ENCODE peak calls at places on chromosomes 11 and 22, in six cellular contexts. K is activated naive CD8-positive, alpha-beta T cell treated with anti-CD3 and anti-CD28 coated beads for 36 hours; Q is stimulated activated naive CD8-positive, alpha-beta T cell treated with anti-CD3 and anti-CD28 coated beads, Interleukin-15, Interleukin-2, amounts not matched to agents 100 U/mL and 50 U/mL, for 24 hours; P is HuH-7; A is mucosa of gallbladder; D is coronary artery. R is an unnamed sample.

GRCh38 chr11:27363576-27364115 is 631 bp upstream of the CCDC34 start:
- DNase-seq in A (no peak), P (no peak), K (no peak), Q (no peak), D (no peak), R (no peak)

GRCh38 chr11:45208135-45208534 is 61.7 kb downstream of the PRDM11 start:
- DNase-seq in Q (no peak), A (no peak), P (no peak), K (no peak), D (no peak), R (no peak)

GRCh38 chr11:95084509-95084908 is 5.1 kb upstream of the ENDOD1 start:
- DNase-seq in Q (peak), P (no peak), A (no peak), D (no peak), K (peak), R (no peak)

GRCh38 chr22:47033648-47034000 is 271.2 kb downstream of the TBC1D22A start:
- DNase-seq in D (no peak), Q (no peak), P (no peak), A (no peak), K (no peak), R (no peak)

GRCh38 chr11:72195921-72196320 is 4.0 kb downstream of the FOLR1 start:
- DNase-seq in D (peak), K (no peak), P (no peak), A (no peak), Q (no peak), R (no peak)

GRCh38 chr11:93133710-93134109 is 64.1 kb downstream of the SLC36A4 start:
- DNase-seq in P (no peak), K (no peak), D (no peak), A (no peak), Q (no peak), R (no peak)

GRCh38 chr11:47451990-47452389 is 3.1 kb upstream of the RAPSN start:
- DNase-seq in Q (no peak), P (no peak), K (no peak), D (no peak), A (no peak), R (no peak)

GRCh38 chr22:27378343-27378800 is 423.2 kb downstream of the MN1 start:
- DNase-seq in K (no peak), P (no peak), Q (no peak), D (no peak), A (no peak), R (no peak)

GRCh38 chr22:40400173-40400572 is 29.8 kb downstream of the SGSM3 start:
- DNase-seq in A (no peak), K (no peak), P (no peak), D (no peak), Q (peak), R (no peak)

GRCh38 chr11:78044706-78045105 is 19.0 kb upstream of the THRSP start:
- DNase-seq in D (no peak), P (no peak), K (no peak), A (peak), Q (no peak), R (no peak)

GRCh38 chr11:10317776-10318526 is 13.1 kb downstream of the ADM start:
- DNase-seq in A (no peak), P (no peak), K (no peak), D (no peak), Q (peak), R (no peak)

GRCh38 chr11:59221438-59221837 is 8.7 kb upstream of the MPEG1 start:
- DNase-seq in Q (no peak), A (no peak), K (no peak), P (no peak), D (no peak), R (no peak)

GRCh38 chr11:70574725-70575347 is 176.5 kb downstream of the CTTN start:
- DNase-seq in P (peak), Q (no peak), K (no peak), D (no peak), A (no peak), R (no peak)

GRCh38 chr11:76329084-76329648 is 51.8 kb downstream of the THAP12 start:
- DNase-seq in Q (no peak), P (peak), K (no peak), A (no peak), D (no peak), R (no peak)

GRCh38 chr11:19307498-19307897 is 66.8 kb upstream of the E2F8 start:
- DNase-seq in K (no peak), P (no peak), Q (no peak), A (no peak), D (no peak), R (no peak)

GRCh38 chr22:50674606-50675552 is 2.3 kb downstream of the SHANK3 start:
- DNase-seq in D (no peak), K (peak), P (peak), Q (peak), A (peak), R (peak)

GRCh38 chr22:47564651-47565050 is 802.2 kb downstream of the TBC1D22A start:
- DNase-seq in A (peak), K (no peak), D (no peak), Q (no peak), P (no peak), R (no peak)

GRCh38 chr11:105151936-105152554 is 12.5 kb upstream of the CARD18 start:
- DNase-seq in D (no peak), A (no peak), K (no peak), Q (no peak), P (no peak), R (no peak)

GRCh38 chr11:111911563-111912401 is at the start of gene CRYAB:
- DNase-seq in P (no peak), K (no peak), Q (no peak), D (peak), A (peak), R (no peak)

GRCh38 chr11:23704183-23704582 is 792.7 kb upstream of the LUZP2 start:
- DNase-seq in Q (no peak), A (no peak), D (no peak), P (no peak), K (no peak), R (no peak)

GRCh38 chr11:120224872-120225371 is 14.1 kb downstream of the OAF start:
- DNase-seq in D (no peak), K (no peak), P (no peak), A (no peak), Q (no peak), R (no peak)